ENCODE peak calls at places on chromosomes 11 and 22, in four cellular contexts. H, U, K and G are unnamed samples.

GRCh38 chr11:74846770-74847169 is 98.1 kb downstream of the RNF169 start:
- DNase-seq in H (no peak), U (peak), K (no peak), G (peak)

GRCh38 chr11:117535870-117536411 is 208.3 kb downstream of the CEP164 start:
- DNase-seq in U (no peak), H (no peak), K (no peak), G (no peak)

GRCh38 chr22:50708474-50708873 is 29.5 kb upstream of the ACR start:
- DNase-seq in U (no peak), H (no peak), K (no peak), G (no peak)

GRCh38 chr11:12075822-12076821 is 34.3 kb upstream of the MICAL2 start:
- DNase-seq in K (peak), U (peak), H (peak), G (peak)

GRCh38 chr11:73402834-73403185 is 26.6 kb downstream of the RELT start:
- DNase-seq in H (no peak), U (no peak), K (no peak), G (peak)

GRCh38 chr22:30909306-30909705 is 59.3 kb downstream of the MORC2 start:
- DNase-seq in U (no peak), H (no peak), K (no peak), G (no peak)

GRCh38 chr11:18313985-18314763 is 7.8 kb downstream of the HPS5 start:
- DNase-seq in K (no peak), H (no peak), U (peak), G (peak)

GRCh38 chr11:81967242-81967641 is 766.4 kb downstream of the FAM181B start:
- DNase-seq in K (peak), U (no peak), H (no peak), G (no peak)

GRCh38 chr22:44522526-44523170 is 24.6 kb upstream of the RTL6 start:
- DNase-seq in U (no peak), H (no peak), K (no peak), G (no peak)

GRCh38 chr11:122491486-122491885 is 164.0 kb upstream of the UBASH3B start:
- DNase-seq in U (peak), K (peak), H (peak), G (peak)

GRCh38 chr11:19742595-19743292 is 30.1 kb downstream of the NAV2 start:
- DNase-seq in K (peak), H (peak), U (peak), G (peak)

GRCh38 chr11:61061081-61061826 is 41.0 kb upstream of the CD5 start:
- DNase-seq in H (no peak), U (peak), K (peak), G (peak)

GRCh38 chr22:42758929-42759629 is 38.4 kb upstream of the A4GALT start:
- DNase-seq in U (peak), H (no peak), K (peak), G (peak)

GRCh38 chr11:5809122-5809519 is 397 bp downstream of the OR52N2 start:
- DNase-seq in K (no peak), U (peak), H (no peak), G (no peak)

GRCh38 chr22:17990167-17990566 is 34.2 kb downstream of the MICAL3 start:
- DNase-seq in H (no peak), U (no peak), K (no peak), G (no peak)

GRCh38 chr11:469684-470667 is 19.9 kb downstream of the PTDSS2 start:
- DNase-seq in H (peak), K (peak), U (peak), G (peak)

GRCh38 chr11:66881436-66881835 is 24.6 kb downstream of the LRFN4 start:
- DNase-seq in H (no peak), U (no peak), K (no peak), G (no peak)

GRCh38 chr11:121711236-121711635 is 258.5 kb upstream of the SORL1-AS1 start:
- DNase-seq in U (no peak), K (no peak), H (no peak), G (no peak)

GRCh38 chr11:7442588-7443215 is 42.6 kb upstream of the OLFML1 start:
- DNase-seq in U (peak), H (peak), K (peak), G (peak)

GRCh38 chr22:17121235-17122195 is at the start of gene TMEM121B:
- DNase-seq in K (peak), H (no peak), U (peak), G (peak)

GRCh38 chr11:122085264-122085663 is 30.8 kb downstream of the BLID start:
- DNase-seq in K (peak), H (peak), U (peak), G (peak)

DNA sequence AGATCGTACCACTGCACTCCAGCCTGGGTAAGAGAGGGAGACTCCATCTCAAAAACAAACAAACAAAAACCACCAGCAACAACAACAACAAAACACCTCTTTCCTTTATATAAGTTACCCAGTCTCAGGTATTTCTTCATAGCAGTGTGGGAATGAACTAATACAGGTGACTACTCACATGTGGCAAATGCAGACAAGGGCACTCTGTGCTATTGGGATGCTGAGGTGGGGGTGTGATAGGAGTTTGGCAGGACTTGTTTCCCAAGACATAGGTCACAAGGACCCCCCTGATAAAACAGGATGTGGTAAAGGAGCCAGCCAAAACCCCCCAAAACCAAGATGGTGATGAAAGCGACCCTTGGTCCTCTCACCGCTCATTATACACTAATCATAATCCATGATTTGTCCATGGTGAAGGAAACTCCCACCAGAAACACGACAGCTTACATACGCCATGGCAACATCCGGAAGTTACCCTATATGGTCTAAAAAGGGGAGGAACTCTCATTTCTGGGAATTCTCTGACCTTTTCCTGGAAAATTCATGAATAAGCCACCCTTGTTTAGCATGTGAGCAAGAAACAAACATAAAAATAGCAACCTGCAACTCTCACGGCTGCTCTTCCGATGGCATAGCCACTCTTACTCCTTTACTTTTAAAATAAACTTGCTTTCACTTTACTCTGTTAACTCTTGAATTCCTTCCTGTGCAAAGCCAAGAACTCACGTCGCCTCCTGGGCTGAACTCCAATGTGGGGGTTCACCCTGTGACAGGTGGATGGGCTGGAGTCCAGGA is 18.8 kb upstream of the INCENP start:
- DNase-seq in U (peak), K (peak), H (no peak), G (peak)
- H3K4me3 ChIP-seq in U (no peak), K (peak), H (peak), G (no peak)

GRCh38 chr11:35736952-35737351 is 74.4 kb downstream of the TRIM44 start:
- DNase-seq in U (no peak), H (no peak), K (no peak), G (no peak)
- TF ChIP-seq CTCF in U (no peak), H (no peak), K (no peak), G (no peak)

GRCh38 chr11:102566112-102566511 is 35.6 kb upstream of the MMP7 start:
- DNase-seq in H (no peak), U (no peak), K (no peak), G (no peak)

GRCh38 chr11:102564110-102564509 is 33.6 kb upstream of the MMP7 start:
- DNase-seq in K (peak), U (peak), H (peak), G (peak)

GRCh38 chr11:102559839-102560238 is 29.3 kb upstream of the MMP7 start:
- DNase-seq in K (no peak), H (no peak), U (no peak), G (no peak)

GRCh38 chr11:102560555-102561011 is 30.0 kb upstream of the MMP7 start:
- DNase-seq in H (peak), U (peak), K (peak), G (peak)

DNA sequence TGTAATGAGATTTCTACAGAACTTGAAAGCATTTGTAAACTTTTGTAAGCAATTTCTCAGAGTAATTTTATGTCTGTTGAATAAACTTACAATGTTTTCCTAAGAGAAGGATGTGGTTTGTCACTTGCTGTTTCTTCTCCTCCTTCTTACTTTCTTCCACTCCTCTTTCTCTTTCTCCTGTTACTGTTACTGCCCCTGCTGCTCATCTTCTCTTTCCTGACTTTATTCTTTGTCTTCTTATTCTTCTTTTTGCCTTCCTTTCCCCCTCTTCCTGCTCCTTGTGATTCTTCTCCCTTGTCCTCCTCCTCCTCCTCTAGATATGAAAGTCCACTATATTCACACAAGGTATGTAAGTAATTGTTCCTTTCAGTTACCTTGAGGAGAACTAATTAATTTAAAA is 31.1 kb upstream of the MMP7 start:
- DNase-seq in K (no peak), H (no peak), U (no peak), G (no peak)
- H3K4me3 ChIP-seq in K (no peak), H (no peak), U (no peak), G (no peak)

DNA sequence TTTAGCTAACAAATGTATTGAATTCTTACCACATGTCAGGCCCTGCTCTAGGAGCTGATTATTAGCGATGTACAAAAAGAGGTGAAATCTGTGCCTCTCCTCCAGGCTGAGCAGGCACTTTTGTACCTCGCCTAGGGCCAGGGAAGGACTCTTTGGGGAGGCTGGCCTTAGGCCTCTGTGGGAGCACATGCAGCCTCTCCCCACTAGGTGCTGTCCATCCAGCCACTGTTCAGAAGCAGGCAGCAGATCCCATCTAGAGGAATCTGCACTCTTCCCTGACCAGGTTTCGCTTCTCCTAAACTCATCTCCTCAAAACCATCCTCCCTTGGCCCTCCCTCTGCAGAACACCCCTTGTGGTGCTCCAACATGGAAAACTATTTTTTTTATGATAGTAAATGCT is 51.9 kb upstream of the WT1 start:
- DNase-seq in U (no peak), H (no peak), K (no peak), G (no peak)
- TF ChIP-seq CTCF in U (no peak), H (peak), K (no peak), G (peak)

GRCh38 chr11:108853864-108854263 is 189.0 kb downstream of the DDX10 start:
- DNase-seq in H (no peak), K (peak), U (no peak), G (peak)
- H3K4me3 ChIP-seq in H (no peak), K (no peak), U (no peak), G (no peak)

DNA sequence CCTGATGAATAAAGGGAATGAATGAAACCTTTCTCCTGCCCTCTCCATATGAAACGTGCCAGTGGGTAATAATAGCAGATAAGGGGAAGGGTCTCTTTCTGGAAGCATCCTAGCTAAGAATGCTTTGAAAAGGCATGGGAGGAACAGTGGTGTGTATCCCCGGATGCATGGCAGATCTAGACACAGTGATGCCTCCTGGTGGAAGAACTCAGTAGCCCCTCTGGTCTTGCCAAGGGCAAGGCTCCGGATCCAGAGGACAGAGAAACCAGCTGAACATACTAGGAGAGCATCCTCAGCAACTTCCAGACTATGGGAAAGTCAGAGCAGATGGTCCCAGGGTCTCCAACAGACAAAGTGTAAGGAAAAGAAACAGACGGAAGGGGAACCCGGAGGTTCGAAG is 6.4 kb downstream of the BAIAP2L2 start:
- DNase-seq in U (peak), K (peak), H (no peak), G (no peak)
- TF ChIP-seq CTCF in U (peak), K (peak), H (peak), G (peak)

DNA sequence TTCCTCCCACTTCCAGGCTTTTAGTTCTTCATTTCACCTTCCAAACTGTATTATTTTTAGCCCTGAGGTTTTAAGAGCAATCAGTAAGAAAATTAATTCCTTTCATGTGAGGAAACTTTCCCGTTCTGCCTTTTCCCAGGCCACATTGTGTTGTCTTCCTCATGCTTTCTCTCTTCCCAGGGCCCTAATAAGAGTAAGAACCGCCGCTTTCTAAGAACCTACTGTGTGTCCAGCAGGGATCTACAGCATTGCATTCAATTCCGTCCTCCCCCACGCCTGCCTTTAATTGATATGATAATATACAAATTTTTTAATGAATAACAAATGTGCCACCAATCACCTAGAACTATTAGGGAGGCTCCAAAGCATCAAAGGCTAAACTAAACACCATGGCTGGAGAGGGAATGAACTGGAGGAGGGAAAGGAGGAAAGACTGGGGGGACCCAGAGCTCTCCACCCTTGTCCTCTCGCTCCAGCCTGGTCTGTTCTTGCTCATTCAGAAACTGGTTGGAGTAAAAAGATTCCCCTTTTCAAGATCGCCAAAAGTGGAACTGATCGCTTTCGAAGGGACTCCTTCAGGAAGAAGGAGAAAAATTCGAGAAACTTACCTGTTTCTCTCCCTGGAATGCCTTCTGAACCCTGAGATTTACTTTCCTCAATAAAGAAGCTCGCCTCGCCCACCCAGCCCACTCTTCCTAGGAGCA is 46.8 kb downstream of the OR4D9 start:
- DNase-seq in U (no peak), H (no peak), K (no peak), G (peak)
- H3K4me3 ChIP-seq in U (peak), H (peak), K (peak), G (peak)

DNA sequence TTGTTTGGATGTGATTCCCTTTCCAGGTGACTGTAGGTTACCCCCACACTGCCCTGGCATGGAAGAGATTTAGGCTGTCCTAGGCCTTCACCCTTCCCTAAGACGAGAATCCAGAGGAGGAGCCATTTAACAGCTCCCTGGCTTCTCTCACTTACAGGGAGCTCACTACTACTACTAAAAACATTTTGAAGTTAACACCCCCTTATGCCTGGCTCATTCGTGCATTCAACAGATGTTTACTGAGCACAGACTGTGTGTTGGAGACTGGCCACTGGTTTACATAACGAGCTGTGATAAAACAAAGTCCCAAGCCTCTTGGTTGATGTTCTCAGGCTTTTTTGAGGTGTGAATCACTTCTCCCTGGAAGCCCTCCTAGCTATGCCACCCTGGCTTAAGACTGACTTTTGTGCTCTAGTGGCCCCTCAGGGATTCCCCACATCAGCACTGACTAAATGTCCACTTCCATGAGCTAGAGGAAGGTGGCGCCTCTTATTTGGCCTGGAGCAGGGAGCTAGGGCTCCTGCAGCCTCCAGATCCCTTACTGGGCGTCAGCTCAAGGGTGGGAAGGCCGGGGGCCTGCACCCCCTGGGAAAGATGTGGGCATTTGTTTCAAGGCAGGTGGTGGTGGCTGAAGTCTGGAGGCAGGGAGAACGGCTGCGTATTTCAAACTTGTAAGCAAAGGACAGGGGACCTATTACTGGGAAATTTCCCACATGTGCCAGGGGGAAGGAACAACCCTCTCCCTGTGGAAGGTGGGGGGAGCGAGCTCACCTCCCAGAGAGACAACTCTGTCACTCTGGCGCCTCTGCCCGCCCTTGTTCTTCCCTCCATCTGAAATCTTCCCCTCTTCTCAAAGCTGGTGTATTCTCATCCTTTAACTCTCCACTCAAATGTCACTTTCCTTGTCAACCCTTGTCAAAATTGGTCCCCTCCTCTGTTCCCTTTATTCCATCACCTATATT is 19.4 kb upstream of the MALAT1 start:
- DNase-seq in K (peak), U (peak), H (no peak), G (peak)
- TF ChIP-seq CTCF in K (peak), U (peak), H (peak), G (peak)

GRCh38 chr11:112745958-112746357 is 215.3 kb upstream of the NCAM1 start:
- DNase-seq in H (no peak), U (no peak), K (no peak), G (no peak)

GRCh38 chr11:112752563-112752962 is 208.7 kb upstream of the NCAM1 start:
- DNase-seq in H (no peak), U (no peak), K (no peak), G (no peak)

GRCh38 chr11:112751763-112752162 is 209.5 kb upstream of the NCAM1 start:
- DNase-seq in H (no peak), U (no peak), K (no peak), G (no peak)

GRCh38 chr11:112751312-112751711 is 209.9 kb upstream of the NCAM1 start:
- DNase-seq in K (no peak), H (no peak), U (no peak), G (no peak)

GRCh38 chr11:112748713-112749481 is 212.3 kb upstream of the NCAM1 start:
- DNase-seq in U (no peak), K (no peak), H (no peak), G (no peak)
- H3K4me3 ChIP-seq in U (no peak), K (no peak), H (no peak), G (no peak)

GRCh38 chr11:57643802-57644201 is 5.9 kb downstream of the YPEL4 start:
- DNase-seq in H (no peak), U (no peak), K (peak), G (no peak)
- TF ChIP-seq CTCF in H (peak), U (peak), K (peak), G (peak)